ENCODE peak calls at places on chromosome 10, in five cellular contexts. V is A673, J is AG04450, L is A549, N is pancreas. Z is an unnamed sample.

GRCh38 chr10:78863601-78864239 is 205.0 kb upstream of the ZMIZ1 start:
- DNase-seq in V (no peak), J (no peak), L (no peak), N (no peak), Z (no peak)

GRCh38 chr10:97708976-97709745 is 4.4 kb upstream of the MARVELD1 start:
- DNase-seq in V (peak), J (peak), L (peak), N (peak), Z (peak)

GRCh38 chr10:78995977-78996355 is 72.8 kb upstream of the ZMIZ1 start:
- DNase-seq in V (no peak), J (no peak), L (no peak), N (no peak), Z (no peak)

GRCh38 chr10:128922172-128922571 is 544.9 kb upstream of the MGMT start:
- DNase-seq in V (no peak), J (no peak), L (no peak), N (no peak), Z (no peak)

GRCh38 chr10:105837951-105838350 is 1196.9 kb downstream of the SORCS3 start:
- DNase-seq in V (peak), J (no peak), L (no peak), N (no peak), Z (peak)

GRCh38 chr10:85983051-85983450 is 383.5 kb downstream of the GRID1 start:
- DNase-seq in V (no peak), J (no peak), L (no peak), N (no peak), Z (no peak)

GRCh38 chr10:29908977-29909376 is 150.4 kb downstream of the JCAD start:
- DNase-seq in V (no peak), J (no peak), L (no peak), N (no peak), Z (no peak)

GRCh38 chr10:30985552-30985951 is 46.1 kb downstream of the ZNF438 start:
- DNase-seq in V (no peak), J (no peak), L (no peak), N (no peak), Z (peak)

GRCh38 chr10:43115881-43116595 is 22.2 kb upstream of the CSGALNACT2 start:
- DNase-seq in V (no peak), J (no peak), L (no peak), N (no peak), Z (no peak)

GRCh38 chr10:128463991-128464755 is 337.9 kb upstream of the MKI67 start:
- DNase-seq in V (peak), J (peak), L (peak), N (no peak), Z (peak)

GRCh38 chr10:110265573-110266193 is 39.0 kb downstream of the SMNDC1 start:
- DNase-seq in V (no peak), J (no peak), L (no peak), N (no peak), Z (no peak)
- TF ChIP-seq CTCF in V (no peak), J (no peak), L (no peak), N (no peak), Z (no peak)

GRCh38 chr10:114534480-114535095 is 123.5 kb downstream of the ABLIM1 start:
- DNase-seq in V (no peak), J (no peak), L (no peak), N (no peak), Z (no peak)
- H3K4me3 ChIP-seq in V (no peak), J (no peak), L (no peak), N (no peak), Z (no peak)

GRCh38 chr10:61142987-61143386 is 199.0 kb upstream of the RHOBTB1 start:
- DNase-seq in V (no peak), J (no peak), L (no peak), N (no peak), Z (no peak)
- TF ChIP-seq CTCF in V (peak), J (no peak), L (no peak), N (no peak), Z (no peak)

GRCh38 chr10:48605786-48606529 is 1.1 kb upstream of the ARHGAP22 start:
- DNase-seq in V (no peak), J (no peak), L (no peak), N (no peak), Z (peak)
- H3K4me3 ChIP-seq in V (no peak), J (peak), L (no peak), N (no peak), Z (no peak)

DNA sequence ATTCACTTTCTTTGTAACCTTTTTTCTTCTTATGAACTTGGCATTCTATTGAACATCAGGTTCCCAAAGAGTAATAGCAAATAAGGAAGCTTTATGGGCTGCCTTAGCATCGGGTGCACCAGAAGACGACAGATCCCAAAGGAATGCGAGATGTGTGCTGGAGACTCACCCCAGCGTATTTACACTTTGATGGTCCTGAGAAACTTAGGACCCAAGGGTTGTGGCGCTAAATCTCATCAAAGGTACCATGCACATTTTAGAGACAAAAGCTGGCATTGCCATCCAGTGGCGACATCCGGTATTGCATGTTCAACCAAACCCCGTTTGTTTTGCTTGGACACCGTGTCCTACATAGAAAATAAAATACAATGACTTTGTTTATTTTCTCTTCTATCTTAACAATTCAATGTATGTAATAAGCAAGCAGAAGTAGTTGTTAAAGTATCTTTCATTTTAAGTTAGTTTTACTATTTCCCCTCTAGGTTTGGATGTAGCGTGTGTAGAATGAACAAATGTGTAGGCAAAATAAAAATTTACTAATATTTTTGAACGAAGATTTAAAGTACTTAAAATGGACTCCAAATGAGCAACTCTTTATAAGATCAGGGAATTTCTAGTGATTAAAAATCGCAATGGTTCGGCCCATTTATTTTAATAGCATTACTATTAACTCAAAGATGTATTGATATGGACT is 1154.8 kb downstream of the GATA3 start:
- DNase-seq in V (peak), J (peak), L (peak), N (peak), Z (peak)
- TF ChIP-seq CTCF in V (peak), J (peak), L (peak), N (peak), Z (peak)